ENCODE peak calls at places on chromosomes 2 and 18, in six cellular contexts. H is SHP77 treated with DMSO at 0.1 percent for 48 hours, U is GDM1, V is fibroblast of villous mesenchyme, M is fibroblast of the aortic adventitia, W is tibial artery. O is an unnamed sample.

GRCh38 chr2:129690049-129690448 is 289.4 kb upstream of the RAB6C start:
- DNase-seq in M (no peak), W (no peak), H (no peak), U (no peak), V (no peak), O (no peak)

GRCh38 chr2:185127412-185127811 is 529.1 kb downstream of the ZNF804A start:
- DNase-seq in H (no peak), V (no peak), U (no peak), W (no peak), M (no peak), O (no peak)

GRCh38 chr2:105390454-105390853 is 8.4 kb downstream of the FHL2 start:
- DNase-seq in W (no peak), V (no peak), M (peak), H (no peak), U (no peak), O (no peak)

GRCh38 chr2:6516674-6517073 is 349.0 kb downstream of the CMPK2 start:
- DNase-seq in U (no peak), H (no peak), M (no peak), W (no peak), V (no peak), O (no peak)

GRCh38 chr2:173571021-173571821 is 216.5 kb downstream of the CDCA7 start:
- DNase-seq in M (peak), H (peak), W (no peak), U (no peak), V (peak), O (peak)

GRCh38 chr2:188983427-188984101 is 9.4 kb downstream of the COL3A1 start:
- DNase-seq in M (peak), V (peak), U (no peak), W (no peak), H (no peak), O (no peak)

GRCh38 chr2:29954316-29954715 is 32.9 kb upstream of the ALK start:
- DNase-seq in U (no peak), W (no peak), V (no peak), H (no peak), M (no peak), O (no peak)

GRCh38 chr2:190361572-190361971 is 18.2 kb downstream of the INPP1 start:
- DNase-seq in U (no peak), W (no peak), M (no peak), V (no peak), H (no peak), O (no peak)

GRCh38 chr2:86053166-86053565 is 52.5 kb downstream of the POLR1A start:
- DNase-seq in V (no peak), U (no peak), W (no peak), H (no peak), M (no peak), O (no peak)

GRCh38 chr2:60499082-60499429 is 54.4 kb downstream of the BCL11A start:
- DNase-seq in M (no peak), U (no peak), V (no peak), H (no peak), W (no peak), O (no peak)

GRCh38 chr2:205792908-205793307 is 110.6 kb downstream of the NRP2 start:
- DNase-seq in V (no peak), U (no peak), W (no peak), M (no peak), H (no peak), O (no peak)

GRCh38 chr2:172836386-172837200 is 100.9 kb downstream of the RAPGEF4 start:
- DNase-seq in V (peak), H (peak), W (no peak), M (peak), U (no peak), O (peak)

GRCh38 chr2:42207826-42208225 is 38.7 kb downstream of the EML4 start:
- DNase-seq in U (no peak), W (no peak), V (no peak), H (no peak), M (no peak), O (no peak)

GRCh38 chr18:29449424-29449823 is 1272.5 kb upstream of the CDH2 start:
- DNase-seq in H (no peak), M (peak), U (no peak), V (peak), W (no peak), O (no peak)

GRCh38 chr2:238376884-238377391 is 49.8 kb upstream of the ASB1 start:
- DNase-seq in H (no peak), W (no peak), M (no peak), U (peak), V (no peak), O (no peak)

GRCh38 chr2:239058746-239059145 is 210.9 kb downstream of the TWIST2 start:
- DNase-seq in H (no peak), U (no peak), V (no peak), W (no peak), M (no peak), O (no peak)

GRCh38 chr2:25825238-25825637 is 53.0 kb downstream of the ASXL2 start:
- DNase-seq in U (no peak), M (no peak), W (no peak), H (no peak), V (no peak), O (peak)

GRCh38 chr2:29749843-29750242 is 171.5 kb downstream of the ALK start:
- DNase-seq in V (no peak), M (no peak), U (no peak), W (no peak), H (no peak), O (peak)

GRCh38 chr2:145033438-145033837 is 513.5 kb upstream of the ZEB2 start:
- DNase-seq in U (no peak), W (no peak), V (no peak), H (no peak), M (no peak), O (no peak)

GRCh38 chr2:20501974-20502373 is 55.1 kb downstream of the RHOB start:
- DNase-seq in M (peak), U (no peak), H (no peak), V (peak), W (no peak), O (no peak)

GRCh38 chr2:11018651-11019185 is 107.0 kb downstream of the KCNF1 start:
- DNase-seq in V (no peak), W (no peak), M (no peak), H (no peak), U (no peak), O (no peak)

GRCh38 chr2:69056071-69056470 is 43.1 kb downstream of the ANTXR1 start:
- DNase-seq in V (no peak), U (no peak), W (no peak), M (no peak), H (no peak), O (no peak)

GRCh38 chr2:236354973-236355595 is 90.9 kb upstream of the ASB18 start:
- DNase-seq in U (no peak), V (no peak), W (no peak), M (no peak), H (no peak), O (no peak)

GRCh38 chr2:42448163-42448562 is 45.6 kb downstream of the KCNG3 start:
- DNase-seq in H (no peak), U (no peak), W (no peak), V (no peak), M (no peak), O (no peak)

GRCh38 chr2:198664349-198664748 is 793.4 kb downstream of the SATB2 start:
- DNase-seq in V (no peak), W (no peak), M (no peak), U (no peak), H (no peak), O (no peak)

GRCh38 chr2:109663721-109664120 is 49.6 kb downstream of the SOWAHC start:
- DNase-seq in V (peak), H (peak), U (no peak), W (peak), M (peak), O (no peak)

GRCh38 chr2:23926289-23926749 is 604 bp downstream of the ATAD2B start:
- DNase-seq in H (no peak), U (no peak), V (peak), M (no peak), W (no peak), O (no peak)

GRCh38 chr18:60649107-60649506 is 276.5 kb upstream of the MC4R start:
- DNase-seq in W (no peak), V (no peak), H (no peak), M (no peak), U (no peak), O (peak)

GRCh38 chr2:851078-851477 is 99.6 kb upstream of the SNTG2 start:
- DNase-seq in U (no peak), M (no peak), W (no peak), V (no peak), H (no peak), O (no peak)

GRCh38 chr18:12005542-12006487 is 24.5 kb downstream of the IMPA2 start:
- DNase-seq in H (no peak), M (peak), V (no peak), U (no peak), W (no peak), O (no peak)

GRCh38 chr2:206561962-206562361 is 80.3 kb upstream of the FAM237A start:
- DNase-seq in V (peak), U (no peak), W (no peak), M (no peak), H (no peak), O (no peak)

GRCh38 chr18:32879497-32879896 is 106.7 kb upstream of the KLHL14 start:
- DNase-seq in V (no peak), H (no peak), W (no peak), M (peak), U (no peak), O (no peak)